ENCODE peak calls at places on chromosome 20, in four cellular contexts. C, W, Z and H are unnamed samples.

GRCh38 chr20:45336530-45337366 is 11.5 kb downstream of the SDC4 start:
- DNase-seq in C (no peak), W (no peak), Z (peak; percentile 65), H (no peak)

GRCh38 chr20:62409935-62410741 is 3.1 kb upstream of the CABLES2 start:
- DNase-seq in C (no peak), W (no peak), Z (peak; percentile 86), H (peak; percentile 62)

GRCh38 chr20:24199493-24199892 is 210.9 kb upstream of the GGTLC1 start:
- DNase-seq in C (no peak), W (no peak), Z (no peak), H (no peak)

GRCh38 chr20:25042531-25043498 is 15.1 kb downstream of the ACSS1 start:
- DNase-seq in C (peak; percentile 91), W (no peak), Z (peak; percentile 53), H (peak; percentile 60)

GRCh38 chr20:23943304-23943703 is 45.3 kb downstream of the GGTLC1 start:
- DNase-seq in C (no peak), W (no peak), Z (no peak), H (no peak)

GRCh38 chr20:19974621-19975435 is 42.3 kb upstream of the NAA20 start:
- DNase-seq in C (no peak), W (no peak), Z (peak; percentile 61), H (no peak)

GRCh38 chr20:6882911-6883310 is 115.4 kb downstream of the BMP2 start:
- DNase-seq in C (no peak), W (no peak), Z (no peak), H (no peak)

GRCh38 chr20:31707994-31708744 is 14.5 kb downstream of the BCL2L1 start:
- DNase-seq in C (peak; percentile 44), W (no peak), Z (peak; percentile 80), H (no peak)

GRCh38 chr20:49247169-49247734 is 28.0 kb downstream of the DDX27 start:
- DNase-seq in C (no peak), W (no peak), Z (no peak), H (no peak)

GRCh38 chr20:50355593-50356521 is 154.3 kb upstream of the PTPN1 start:
- DNase-seq in C (no peak), W (no peak), Z (no peak), H (no peak)

GRCh38 chr20:5971203-5971602 is 20.8 kb downstream of the MCM8 start:
- DNase-seq in C (no peak), W (no peak), Z (no peak), H (no peak)

GRCh38 chr20:36886859-36887778 is 11.2 kb downstream of the TLDC2 start:
- DNase-seq in C (peak; percentile 86), W (peak; percentile 59), Z (peak; percentile 92), H (peak; percentile 91)

GRCh38 chr20:50153153-50153499 is 397 bp downstream of the PEDS1 start:
- DNase-seq in C (no peak), W (no peak), Z (no peak), H (no peak)

DNA sequence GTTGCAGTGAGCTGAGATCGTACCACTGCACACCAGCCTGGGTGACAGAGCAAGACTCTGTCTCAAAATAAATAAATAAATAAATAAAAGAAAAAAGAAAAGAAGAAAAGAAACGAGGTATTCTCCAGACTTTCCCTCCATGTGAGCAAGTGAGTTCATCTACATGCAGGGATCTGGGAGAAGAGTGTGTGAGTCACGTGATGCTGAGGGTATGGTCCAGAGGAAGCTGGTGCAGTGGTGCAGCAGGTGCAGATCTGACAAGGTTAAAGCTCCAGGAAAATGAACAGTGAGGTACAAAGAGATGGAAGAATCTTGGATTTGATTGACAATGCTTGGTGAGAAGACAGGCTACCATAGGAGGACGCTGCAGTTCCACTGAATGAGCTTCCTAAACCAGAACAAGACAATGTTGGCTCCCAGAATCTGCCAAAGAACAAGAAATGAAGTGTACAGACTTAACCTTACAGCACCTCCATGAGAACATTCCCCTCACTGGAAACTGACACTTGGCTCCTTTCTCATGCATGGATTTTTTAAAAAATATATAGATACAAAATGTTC is 79.5 kb upstream of the BTBD3 start:
- DNase-seq in C (no peak), W (no peak), Z (no peak), H (no peak)
- TF ChIP-seq CTCF in C (no peak), W (no peak), Z (no peak), H (no peak)

GRCh38 chr20:47173596-47174216 is 182.8 kb downstream of the ZMYND8 start:
- DNase-seq in C (no peak), W (no peak), Z (no peak), H (no peak)
- TF ChIP-seq CTCF in C (no peak), W (no peak), Z (no peak), H (no peak)

GRCh38 chr20:52747736-52748135 is 224.4 kb upstream of the TSHZ2 start:
- DNase-seq in C (peak; percentile 1), W (no peak), Z (no peak), H (no peak)
- TF ChIP-seq CTCF in C (peak; percentile 16), W (no peak), Z (no peak), H (no peak)

GRCh38 chr20:46689082-46689753 is at the start of gene TP53RK:
- DNase-seq in C (peak; percentile 99), W (peak; percentile 99), Z (peak; percentile 98), H (peak; percentile 99)
- TF ChIP-seq CTCF in C (no peak), W (no peak), Z (peak; percentile 29), H (no peak)

GRCh38 chr20:57908691-57909090 is 198.9 kb upstream of the PMEPA1 start:
- DNase-seq in C (no peak), W (no peak), Z (no peak), H (no peak)
- TF ChIP-seq CTCF in C (no peak), W (no peak), Z (no peak), H (no peak)